ENCODE peak calls at places on chromosomes 1 and 21, in four cellular contexts. One of them, this sample, is unnamed.
A peak's percentile ranks its signal among the peaks of the same experiment; 100 is the strongest.

GRCh38 chr21:15732290-15732995 is 2.7 kb downstream of the USP25 start:
- DNase-seq in GM12878: peak; percentile 57
- DNase-seq in K562: no peak
- DNase-seq in HL-60: no peak
- DNase-seq in this sample: peak; percentile 21

GRCh38 chr1:156584813-156585212 is 5.3 kb downstream of the TTC24 start:
- DNase-seq in K562: peak; percentile 63
- DNase-seq in HL-60: no peak
- DNase-seq in GM12878: no peak
- DNase-seq in this sample: no peak

GRCh38 chr1:26349196-26349885 is 4.6 kb downstream of the CRYBG2 start:
- DNase-seq in GM12878: no peak
- DNase-seq in HL-60: no peak
- DNase-seq in K562: no peak
- DNase-seq in this sample: no peak

GRCh38 chr1:197083474-197083873 is 16.4 kb upstream of the F13B start:
- DNase-seq in GM12878: no peak
- DNase-seq in HL-60: no peak
- DNase-seq in K562: no peak
- DNase-seq in this sample: no peak

GRCh38 chr1:92837062-92837461 is 5.2 kb downstream of the RPL5 start:
- DNase-seq in HL-60: no peak
- DNase-seq in GM12878: no peak
- DNase-seq in K562: no peak
- DNase-seq in this sample: no peak

GRCh38 chr1:214349008-214349407 is 68.0 kb downstream of the SMYD2 start:
- DNase-seq in HL-60: no peak
- DNase-seq in K562: no peak
- DNase-seq in GM12878: no peak
- DNase-seq in this sample: no peak

GRCh38 chr1:161139765-161140164 is 7.3 kb upstream of the DEDD start:
- DNase-seq in HL-60: no peak
- DNase-seq in GM12878: no peak
- DNase-seq in K562: peak; percentile 60
- DNase-seq in this sample: no peak

GRCh38 chr1:70459502-70460225 is 48.6 kb downstream of the CTH start:
- DNase-seq in GM12878: no peak
- DNase-seq in K562: peak; percentile 31
- DNase-seq in HL-60: no peak
- DNase-seq in this sample: no peak

GRCh38 chr1:55773189-55773940 is 558.2 kb upstream of the USP24 start:
- DNase-seq in HL-60: no peak
- DNase-seq in GM12878: no peak
- DNase-seq in K562: no peak
- DNase-seq in this sample: no peak

GRCh38 chr1:108829498-108829916 is 27.4 kb downstream of the AKNAD1 start:
- DNase-seq in K562: no peak
- DNase-seq in HL-60: no peak
- DNase-seq in GM12878: no peak
- DNase-seq in this sample: no peak

GRCh38 chr1:67732750-67733151 is 47.8 kb downstream of the GADD45A start:
- DNase-seq in HL-60: peak; percentile 49
- DNase-seq in GM12878: peak; percentile 58
- DNase-seq in K562: no peak
- DNase-seq in this sample: no peak

GRCh38 chr1:30005972-30006619 is 717.3 kb downstream of the MATN1 start:
- DNase-seq in HL-60: no peak
- DNase-seq in K562: no peak
- DNase-seq in GM12878: no peak
- DNase-seq in this sample: no peak

GRCh38 chr1:19606817-19607706 is 37.0 kb upstream of the NBL1 start:
- DNase-seq in HL-60: no peak
- DNase-seq in GM12878: no peak
- DNase-seq in K562: no peak
- DNase-seq in this sample: no peak

GRCh38 chr1:209576392-209576791 is 7.1 kb upstream of the CAMK1G start:
- DNase-seq in GM12878: no peak
- DNase-seq in HL-60: no peak
- DNase-seq in K562: no peak
- DNase-seq in this sample: no peak

GRCh38 chr1:209580577-209580976 is 2.9 kb upstream of the CAMK1G start:
- DNase-seq in K562: no peak
- DNase-seq in GM12878: no peak
- DNase-seq in HL-60: no peak
- DNase-seq in this sample: no peak

GRCh38 chr1:209576798-209577197 is 6.7 kb upstream of the CAMK1G start:
- DNase-seq in HL-60: peak; percentile 24
- DNase-seq in K562: peak; percentile 83
- DNase-seq in GM12878: peak; percentile 12
- DNase-seq in this sample: peak; percentile 41

GRCh38 chr1:209577346-209577745 is 6.2 kb upstream of the CAMK1G start:
- DNase-seq in HL-60: no peak
- DNase-seq in K562: no peak
- DNase-seq in GM12878: no peak
- DNase-seq in this sample: no peak
- TF ChIP-seq SPI1 in HL-60: no peak
- TF ChIP-seq SPI1 in K562: no peak
- TF ChIP-seq SPI1 in GM12878: no peak
- TF ChIP-seq SPI1 in this sample: no peak

GRCh38 chr1:178388398-178389161 is 108.2 kb downstream of the CLEC20A start:
- DNase-seq in HL-60: no peak
- DNase-seq in K562: no peak
- DNase-seq in GM12878: no peak
- DNase-seq in this sample: no peak
- TF ChIP-seq SPI1 in HL-60: no peak
- TF ChIP-seq SPI1 in K562: no peak
- TF ChIP-seq SPI1 in GM12878: no peak
- TF ChIP-seq SPI1 in this sample: no peak

GRCh38 chr1:236021424-236022135 is 43.3 kb downstream of the NID1 start:
- DNase-seq in HL-60: no peak
- DNase-seq in K562: no peak
- DNase-seq in GM12878: no peak
- DNase-seq in this sample: no peak
- TF ChIP-seq SPI1 in HL-60: no peak
- TF ChIP-seq SPI1 in K562: no peak
- TF ChIP-seq SPI1 in GM12878: no peak
- TF ChIP-seq SPI1 in this sample: no peak

GRCh38 chr1:17405898-17406759 is 33.3 kb downstream of the RCC2 start:
- DNase-seq in HL-60: no peak
- DNase-seq in K562: peak; percentile 84
- DNase-seq in GM12878: no peak
- DNase-seq in this sample: peak; percentile 78
- TF ChIP-seq SPI1 in HL-60: no peak
- TF ChIP-seq SPI1 in K562: no peak
- TF ChIP-seq SPI1 in GM12878: no peak
- TF ChIP-seq SPI1 in this sample: no peak

GRCh38 chr1:21239181-21239580 is 51.1 kb downstream of the ECE1 start:
- DNase-seq in GM12878: no peak
- DNase-seq in K562: no peak
- DNase-seq in HL-60: no peak
- DNase-seq in this sample: no peak

GRCh38 chr1:21240706-21241105 is 49.6 kb downstream of the ECE1 start:
- DNase-seq in K562: no peak
- DNase-seq in GM12878: no peak
- DNase-seq in HL-60: no peak
- DNase-seq in this sample: no peak

GRCh38 chr1:21236178-21236577 is 54.1 kb downstream of the ECE1 start:
- DNase-seq in HL-60: no peak
- DNase-seq in GM12878: no peak
- DNase-seq in K562: no peak
- DNase-seq in this sample: no peak

GRCh38 chr1:21237386-21238088 is 52.7 kb downstream of the ECE1 start:
- DNase-seq in GM12878: no peak
- DNase-seq in K562: no peak
- DNase-seq in HL-60: no peak
- DNase-seq in this sample: no peak

GRCh38 chr1:21238141-21238800 is 52.0 kb downstream of the ECE1 start:
- DNase-seq in HL-60: no peak
- DNase-seq in GM12878: no peak
- DNase-seq in K562: no peak
- DNase-seq in this sample: no peak
- TF ChIP-seq SPI1 in HL-60: no peak
- TF ChIP-seq SPI1 in GM12878: no peak
- TF ChIP-seq SPI1 in K562: no peak
- TF ChIP-seq SPI1 in this sample: no peak

DNA sequence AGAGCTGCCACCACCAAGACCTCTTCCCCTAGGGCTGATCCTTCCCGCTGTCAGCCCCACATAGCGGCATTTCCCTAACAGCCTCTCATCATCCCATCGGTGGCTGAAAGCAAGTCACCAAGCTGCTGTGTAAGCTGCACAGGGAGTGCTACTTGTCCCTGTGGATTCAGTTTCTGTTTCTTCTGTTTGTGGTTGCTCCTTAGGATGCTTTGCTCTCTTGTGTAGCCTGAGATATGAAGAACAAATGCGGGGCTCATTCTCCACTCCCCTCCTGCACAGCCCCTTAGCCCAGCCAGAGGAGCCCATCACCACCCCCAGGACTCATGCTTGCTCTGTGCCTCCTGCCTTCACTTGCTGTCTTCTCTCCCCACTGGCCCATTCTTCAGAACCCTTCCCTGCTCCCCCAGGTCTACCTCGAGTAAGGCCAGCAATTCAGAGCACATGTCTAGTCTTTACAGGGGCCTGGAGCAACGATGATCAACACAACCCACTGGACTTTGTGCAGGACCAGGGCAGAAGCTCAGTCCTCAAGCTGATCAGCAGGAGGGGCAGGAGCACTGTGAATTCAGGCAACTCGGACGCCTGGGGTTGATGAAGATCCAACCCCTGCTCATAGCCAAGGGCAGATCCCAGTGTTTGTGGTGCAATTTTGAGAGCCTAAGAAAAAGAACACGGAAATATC is 82.6 kb upstream of the GALNT2 start:
- DNase-seq in HL-60: no peak
- DNase-seq in GM12878: no peak
- DNase-seq in K562: no peak
- DNase-seq in this sample: no peak
- TF ChIP-seq SPI1 in HL-60: no peak
- TF ChIP-seq SPI1 in GM12878: no peak
- TF ChIP-seq SPI1 in K562: no peak
- TF ChIP-seq SPI1 in this sample: no peak

This sample was measured in GM12891.